ENCODE peak calls at places on chromosomes 13 and 19, in ten cellular contexts. Y is suprapubic skin, O is IMR-90, R is hepatocyte, M is Caco-2, I is A549, G is testis, Q is OCI-LY7, S is lung, Z is psoas muscle. L is an unnamed sample. For H3K4me1, the result is how much of the 10 kb centered on the place peaks cover.

GRCh38 chr13:37109080-37109678 is 3.7 kb upstream of the CSNK1A1L start:
- DNase-seq in M (peak), I (peak), R (peak), Z (no peak), S (no peak), Y (no peak), O (peak), Q (peak), G (no peak), L (peak)

GRCh38 chr19:43464089-43464775 is 1.2 kb downstream of the LYPD3 start:
- DNase-seq in G (peak), I (no peak), O (no peak), Z (peak), S (peak), R (peak), Q (peak), M (peak), Y (peak), L (peak)

GRCh38 chr19:35165200-35166058 is 10.9 kb downstream of the FXYD5 start:
- DNase-seq in G (no peak), S (no peak), I (no peak), Q (no peak), M (no peak), Y (peak), Z (no peak), O (no peak), R (no peak), L (no peak)

GRCh38 chr13:113947321-113948033 is 26.4 kb downstream of the C13orf46 start:
- DNase-seq in I (peak), Y (no peak), Q (no peak), R (peak), S (no peak), M (peak), Z (peak), O (peak), G (peak), L (no peak)

GRCh38 chr13:108313382-108313781 is 43.9 kb downstream of the TNFSF13B start:
- DNase-seq in Y (no peak), M (no peak), Q (no peak), I (no peak), S (no peak), O (no peak), G (no peak), R (no peak), Z (no peak), L (no peak)

GRCh38 chr19:13164370-13165090 is 14.3 kb downstream of the IER2 start:
- DNase-seq in O (peak), I (peak), Q (peak), Y (no peak), R (peak), Z (peak), G (no peak), M (peak), S (peak), L (peak)

GRCh38 chr13:32472194-32472621 is 44.3 kb upstream of the N4BP2L1 start:
- DNase-seq in S (no peak), O (no peak), M (no peak), G (no peak), Y (no peak), Z (no peak), I (no peak), R (no peak), Q (no peak), L (no peak)

GRCh38 chr19:6616011-6616410 is 25.1 kb upstream of the CD70 start:
- DNase-seq in Y (no peak), G (no peak), I (no peak), O (no peak), M (no peak), Z (no peak), Q (no peak), R (no peak), S (no peak), L (no peak)

GRCh38 chr13:45367358-45367757 is 26.4 kb upstream of the TPT1 start:
- DNase-seq in I (peak), G (no peak), Q (peak), M (peak), O (peak), R (peak), Y (no peak), S (peak), Z (no peak), L (peak)

GRCh38 chr13:72536668-72537399 is 190.6 kb downstream of the MZT1 start:
- DNase-seq in R (peak), S (no peak), Q (no peak), I (no peak), G (no peak), Y (no peak), M (no peak), Z (no peak), O (no peak), L (peak)

GRCh38 chr19:57583521-57584416 is at the start of gene ZIK1:
- DNase-seq in G (peak), R (peak), Z (peak), Q (no peak), Y (peak), O (peak), M (no peak), S (peak), I (no peak), L (peak)

GRCh38 chr19:1601613-1602064 is 3.6 kb downstream of the UQCR11 start:
- DNase-seq in Q (no peak), O (no peak), S (no peak), G (no peak), M (peak), R (no peak), I (no peak), Y (no peak), Z (no peak), L (no peak)

GRCh38 chr13:86692291-86692690 is 893.1 kb upstream of the SLITRK6 start:
- DNase-seq in G (no peak), M (no peak), Y (no peak), Q (no peak), Z (no peak), S (no peak), I (no peak), R (no peak), O (no peak), L (no peak)

GRCh38 chr13:20191311-20191901 is 1.3 kb downstream of the GJB2 start:
- DNase-seq in I (no peak), Y (no peak), O (no peak), Q (no peak), R (no peak), S (no peak), Z (no peak), G (no peak), M (no peak), L (peak)

GRCh38 chr13:111126509-111126908 is 11.4 kb downstream of the ARHGEF7 start:
- DNase-seq in R (no peak), Q (no peak), Y (no peak), I (no peak), M (no peak), Z (no peak), S (no peak), G (no peak), O (no peak), L (no peak)

GRCh38 chr13:60572003-60572792 is 175.2 kb downstream of the TDRD3 start:
- DNase-seq in S (no peak), Z (no peak), M (no peak), R (peak), O (peak), I (peak), Y (no peak), G (no peak), Q (no peak), L (no peak)

GRCh38 chr19:18745012-18745735 is 45.9 kb downstream of the COMP start:
- DNase-seq in Y (no peak), O (no peak), R (no peak), S (no peak), I (no peak), Z (no peak), M (no peak), Q (no peak), G (peak), L (peak)

GRCh38 chr13:73056054-73056962 is 2.5 kb upstream of the KLF5 start:
- DNase-seq in Z (no peak), I (peak), M (no peak), S (no peak), Y (no peak), Q (no peak), O (peak), G (no peak), R (peak), L (peak)

GRCh38 chr19:3034845-3035541 is 5.9 kb upstream of the TLE2 start:
- DNase-seq in G (no peak), S (peak), O (peak), Z (no peak), I (no peak), M (no peak), R (peak), Q (peak), Y (no peak), L (peak)

GRCh38 chr13:97321101-97321500 is 99.0 kb downstream of the MBNL2 start:
- DNase-seq in R (no peak), S (no peak), G (no peak), O (no peak), Y (no peak), M (no peak), Z (no peak), Q (no peak), I (no peak), L (no peak)

GRCh38 chr13:44573790-44574465 is 2.2 kb downstream of the TSC22D1 start:
- DNase-seq in M (peak), G (no peak), Y (no peak), Q (peak), O (peak), S (no peak), R (peak), Z (peak), I (peak), L (peak)

GRCh38 chr13:21476893-21477472 is 17.9 kb upstream of the ZDHHC20 start:
- DNase-seq in O (peak), I (peak), M (peak), Q (peak), R (peak), G (peak), Y (peak), Z (peak), S (peak), L (peak)

GRCh38 chr19:55209430-55210119 is at the start of gene PTPRH:
- DNase-seq in S (no peak), I (peak), R (peak), G (no peak), Y (no peak), Q (no peak), O (no peak), Z (no peak), M (no peak), L (no peak)

GRCh38 chr13:45564108-45564507 is 51.4 kb downstream of the ERICH6B start:
- DNase-seq in Z (no peak), Q (no peak), S (peak), I (peak), Y (no peak), M (no peak), G (no peak), R (peak), O (peak), L (peak)

GRCh38 chr19:29596080-29596479 is 10.0 kb upstream of the POP4 start:
- DNase-seq in Q (no peak), S (no peak), I (no peak), Z (no peak), O (no peak), M (no peak), G (no peak), Y (no peak), R (no peak), L (no peak)

GRCh38 chr19:55146078-55146647 is 2.8 kb downstream of the TNNT1 start:
- DNase-seq in Z (no peak), G (no peak), Q (peak), M (peak), O (no peak), I (peak), S (no peak), R (no peak), Y (no peak), L (no peak)

DNA sequence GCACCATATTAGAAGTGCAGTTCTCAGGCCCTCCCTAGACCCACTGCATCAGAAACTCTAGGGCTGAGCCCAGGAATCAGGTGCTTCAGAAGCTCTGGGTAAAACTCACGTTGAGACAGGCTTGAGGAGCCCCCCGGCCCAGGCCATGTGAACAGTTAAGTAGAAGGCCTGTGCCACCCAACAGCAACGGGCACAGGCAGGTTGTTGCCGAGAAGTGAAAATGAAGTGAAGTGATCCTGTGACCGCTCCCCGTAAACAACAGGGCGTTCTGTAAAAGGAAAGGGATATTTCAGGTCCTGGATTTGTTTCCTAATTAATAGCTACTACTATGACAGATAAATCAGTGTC is 128.8 kb downstream of the ATP11A start:
- DNase-seq in I (no peak), Q (no peak), O (no peak), Z (no peak), G (no peak), S (no peak), R (no peak), M (no peak), Y (peak), L (no peak)
- TF ChIP-seq CTCF in I (no peak), Q (no peak), O (no peak), Z (no peak), G (no peak), S (no peak), R (no peak), M (no peak), Y (no peak), L (no peak)

GRCh38 chr13:99984134-99984462 is 2.5 kb downstream of the ZIC2 start:
- DNase-seq in R (no peak), Z (no peak), M (no peak), S (no peak), G (no peak), Y (no peak), O (no peak), I (no peak), Q (no peak), L (peak)
- H3K4me1 ChIP-seq in R (under half), Z (under half), M (under half), S (under half), G (under half), Y (half or more), O (under half), I (under half), Q (under half), L (under half)

DNA sequence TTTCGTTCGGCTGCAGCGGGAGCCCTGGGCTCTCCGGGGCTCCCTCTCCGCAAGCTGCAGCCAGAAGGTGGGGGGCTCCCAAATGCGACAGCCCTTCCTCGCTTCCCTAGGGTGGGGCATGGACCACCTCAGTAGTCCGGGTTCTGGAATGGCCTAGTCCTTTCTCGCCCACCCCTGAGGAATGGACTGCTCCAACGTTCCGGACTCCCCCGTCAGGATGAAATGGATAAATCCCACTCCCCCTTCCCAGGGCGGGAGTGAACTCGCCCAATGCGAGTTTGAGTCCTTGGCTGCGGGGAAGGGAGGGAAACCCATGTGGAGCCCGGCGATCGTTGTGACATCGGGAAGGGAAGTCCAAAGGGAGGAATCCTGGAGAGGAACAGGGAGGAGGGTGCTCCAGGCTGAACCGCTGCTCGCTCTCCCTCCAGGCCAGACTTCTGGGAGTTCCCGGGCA is 5.5 kb downstream of the HRC start:
- DNase-seq in R (peak), I (peak), S (peak), M (peak), O (peak), Q (peak), Z (peak), G (peak), Y (peak), L (peak)
- TF ChIP-seq CTCF in R (no peak), I (no peak), S (no peak), M (no peak), O (no peak), Q (no peak), Z (no peak), G (no peak), Y (no peak), L (no peak)

DNA sequence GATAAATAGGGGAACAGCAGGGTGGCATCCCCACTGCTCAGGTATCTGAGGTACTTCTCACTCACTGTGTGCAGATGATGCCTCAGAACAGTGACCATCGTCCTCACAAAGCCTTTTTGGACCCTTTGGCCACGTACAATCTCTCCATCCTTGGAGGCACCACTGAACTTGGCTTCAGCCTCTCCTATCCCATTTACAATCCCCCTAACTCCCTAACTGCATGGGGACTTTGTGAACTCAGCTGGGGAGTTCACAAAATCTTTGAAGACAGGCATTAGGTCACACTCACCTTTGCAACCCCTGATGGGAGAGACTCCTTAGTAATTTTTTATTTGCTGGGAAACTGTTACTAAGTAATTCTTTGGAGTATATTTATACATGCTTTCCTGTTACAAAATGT is 60.8 kb downstream of the TBC1D4 start:
- DNase-seq in Y (no peak), Z (no peak), R (no peak), G (no peak), O (no peak), S (no peak), I (no peak), M (no peak), Q (no peak), L (no peak)
- H3K4me1 ChIP-seq in Y (under half), Z (half or more), R (under half), G (under half), O (under half), S (under half), I (under half), M (under half), Q (half or more), L (under half)

DNA sequence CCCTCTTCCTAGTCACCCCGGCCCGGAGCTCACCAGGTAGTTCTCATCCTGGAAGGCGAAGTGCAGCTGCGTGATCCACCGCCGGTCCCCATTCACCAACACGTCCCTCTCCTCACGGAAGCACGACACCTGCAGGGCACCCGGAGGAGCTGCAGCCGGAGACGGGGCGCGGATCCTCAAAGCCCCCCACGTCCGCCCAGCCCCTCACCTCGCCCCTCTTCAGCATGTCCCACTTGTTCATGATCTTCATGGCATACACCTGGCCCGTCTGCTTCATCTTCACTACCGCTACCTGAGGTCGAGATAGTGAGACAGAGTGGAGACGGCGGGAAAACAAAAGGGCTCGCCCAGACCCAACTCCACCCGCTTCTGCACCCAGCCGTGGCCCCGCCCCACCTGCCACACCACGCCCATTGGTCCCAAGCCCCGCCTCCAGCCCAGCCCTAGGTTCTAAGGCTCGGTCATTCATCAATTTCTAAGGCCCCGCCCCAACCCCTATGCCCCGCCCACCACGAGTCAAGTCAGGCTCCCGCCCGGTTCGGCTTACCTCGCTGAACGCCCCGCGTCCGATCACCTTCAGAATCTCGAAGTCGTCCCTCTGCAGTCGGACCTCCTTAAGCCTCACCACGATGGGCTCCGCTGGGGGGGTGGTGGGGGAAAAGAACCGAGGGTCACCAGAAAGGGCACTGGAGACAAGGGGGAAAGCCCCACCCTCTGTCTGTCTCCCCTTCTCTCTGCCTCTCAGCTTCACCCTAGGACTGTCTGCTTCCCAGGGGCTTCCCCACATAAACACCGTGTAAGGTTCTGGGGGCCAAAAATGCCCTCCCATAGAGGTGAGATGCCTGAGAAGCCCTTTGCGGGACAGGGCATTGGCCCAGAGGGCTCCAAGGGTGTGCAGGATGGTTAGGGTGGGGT is 2.8 kb downstream of the DMPK start:
- DNase-seq in Q (peak), G (peak), M (peak), O (no peak), Z (peak), S (peak), I (peak), Y (peak), R (peak), L (peak)
- TF ChIP-seq CTCF in Q (peak), G (peak), M (peak), O (no peak), Z (no peak), S (peak), I (peak), Y (peak), R (peak), L (peak)

GRCh38 chr19:51124216-51124615 is 490 bp upstream of the SIGLEC9 start:
- DNase-seq in R (no peak), Q (no peak), Y (no peak), S (no peak), I (no peak), G (no peak), M (no peak), O (no peak), Z (no peak), L (no peak)
- H3K4me1 ChIP-seq in R (under half), Q (under half), Y (under half), S (under half), I (under half), G (under half), M (under half), O (under half), Z (under half), L (under half)

DNA sequence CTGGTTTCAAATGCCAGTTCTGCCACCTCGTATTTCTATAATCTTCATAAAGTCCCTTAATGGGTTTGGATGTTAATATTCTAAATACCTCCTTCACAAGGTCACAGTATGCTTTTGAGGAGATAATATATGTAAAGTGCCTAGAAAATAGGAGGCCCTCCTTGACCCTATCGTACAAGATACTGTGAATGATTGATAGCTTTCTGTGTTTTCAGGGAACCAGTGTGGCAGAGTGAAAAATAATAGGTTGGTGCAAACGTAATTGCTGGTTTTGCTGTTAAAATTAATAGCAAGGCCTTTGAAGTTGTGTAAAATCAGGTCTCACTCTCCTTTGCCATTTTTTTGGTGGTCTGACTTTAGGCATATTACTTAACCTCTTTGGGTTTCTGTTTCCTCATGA is 77.5 kb upstream of the SCEL start:
- DNase-seq in G (no peak), O (no peak), Z (no peak), Y (no peak), S (no peak), I (no peak), R (no peak), M (no peak), Q (no peak), L (no peak)
- TF ChIP-seq CTCF in G (no peak), O (no peak), Z (no peak), Y (no peak), S (no peak), I (no peak), R (no peak), M (no peak), Q (no peak), L (no peak)